ENCODE peak calls at places on chromosomes 13 and 19, in nine cellular contexts. Q, N, B, C, Z, I, D, G and L are unnamed samples.

GRCh38 chr13:82654851-82655517 is 1227.3 kb downstream of the SLITRK1 start:
- DNase-seq in B (peak), N (no peak), Z (peak), C (no peak), G (peak), I (peak), D (no peak), Q (peak), L (no peak)

GRCh38 chr13:34076943-34077703 is 259.2 kb downstream of the RFC3 start:
- DNase-seq in I (peak), Z (no peak), C (no peak), B (peak), N (no peak), Q (peak), D (no peak), G (no peak), L (peak)

GRCh38 chr19:47819841-47820244 is 1.9 kb upstream of the CRX start:
- DNase-seq in Q (no peak), D (no peak), G (no peak), I (no peak), N (no peak), Z (no peak), C (no peak), B (no peak), L (peak)

GRCh38 chr19:54928299-54928698 is 19.0 kb downstream of the NLRP7 start:
- DNase-seq in G (no peak), I (no peak), Z (no peak), Q (no peak), B (no peak), N (no peak), D (no peak), C (peak), L (no peak)

GRCh38 chr19:29287061-29287460 is 74.1 kb upstream of the UQCRFS1 start:
- DNase-seq in D (peak), N (no peak), B (no peak), G (peak), C (no peak), Z (no peak), I (no peak), Q (no peak), L (no peak)

GRCh38 chr13:63605962-63606361 is 2190.3 kb upstream of the PCDH20 start:
- DNase-seq in B (no peak), D (no peak), Q (no peak), C (no peak), N (no peak), I (no peak), G (no peak), Z (no peak), L (no peak)

GRCh38 chr19:35742121-35742724 is at the start of gene IGFLR1:
- DNase-seq in C (peak), Z (no peak), B (no peak), D (no peak), Q (no peak), N (peak), I (no peak), G (no peak), L (peak)

GRCh38 chr19:46373573-46374359 is 26.9 kb downstream of the PPP5C start:
- DNase-seq in Q (no peak), Z (peak), G (peak), C (no peak), I (peak), D (peak), B (no peak), N (no peak), L (no peak)

GRCh38 chr19:19461671-19462622 is 53.4 kb downstream of the TSSK6 start:
- DNase-seq in G (no peak), N (peak), Q (peak), I (peak), D (peak), C (peak), B (no peak), Z (no peak), L (no peak)

GRCh38 chr13:113364371-113364932 is 522 bp upstream of the GRTP1 start:
- DNase-seq in I (no peak), N (no peak), C (no peak), Z (no peak), B (no peak), Q (peak), D (peak), G (no peak), L (no peak)

GRCh38 chr19:30662211-30662861 is 290.2 kb downstream of the ZNF536 start:
- DNase-seq in Z (no peak), I (no peak), B (peak), C (no peak), N (no peak), D (peak), G (peak), Q (no peak), L (no peak)

GRCh38 chr19:2743099-2743498 is 3.3 kb upstream of the SLC39A3 start:
- DNase-seq in D (no peak), C (no peak), G (no peak), N (no peak), Z (no peak), Q (no peak), B (no peak), I (no peak), L (no peak)

GRCh38 chr13:42354246-42355117 is 82.5 kb downstream of the AKAP11 start:
- DNase-seq in B (peak), C (peak), Q (peak), D (no peak), I (peak), G (no peak), N (peak), Z (peak), L (peak)

GRCh38 chr19:10332158-10332964 is 968 bp downstream of the RAVER1 start:
- DNase-seq in D (no peak), N (no peak), Z (no peak), G (no peak), Q (no peak), C (no peak), B (no peak), I (no peak), L (no peak)
- H3K4me3 ChIP-seq in D (peak), N (peak), Z (peak), G (peak), Q (peak), C (peak), B (peak), I (peak), L (peak)

GRCh38 chr19:50334741-50335421 is 5.7 kb upstream of the KCNC3 start:
- DNase-seq in B (no peak), Q (no peak), N (no peak), G (no peak), D (peak), C (no peak), I (no peak), Z (no peak), L (no peak)

GRCh38 chr19:50333235-50333736 is 4.1 kb upstream of the KCNC3 start:
- DNase-seq in D (peak), C (peak), B (peak), Q (peak), I (peak), Z (peak), N (no peak), G (peak), L (peak)

GRCh38 chr19:50332264-50333038 is 3.3 kb upstream of the KCNC3 start:
- DNase-seq in Q (no peak), C (no peak), N (no peak), B (no peak), D (peak), Z (no peak), G (no peak), I (no peak), L (peak)

GRCh38 chr19:50332014-50332263 is 2.8 kb upstream of the KCNC3 start:
- DNase-seq in I (no peak), Q (no peak), C (no peak), D (no peak), G (no peak), B (no peak), Z (no peak), N (no peak), L (peak)

DNA sequence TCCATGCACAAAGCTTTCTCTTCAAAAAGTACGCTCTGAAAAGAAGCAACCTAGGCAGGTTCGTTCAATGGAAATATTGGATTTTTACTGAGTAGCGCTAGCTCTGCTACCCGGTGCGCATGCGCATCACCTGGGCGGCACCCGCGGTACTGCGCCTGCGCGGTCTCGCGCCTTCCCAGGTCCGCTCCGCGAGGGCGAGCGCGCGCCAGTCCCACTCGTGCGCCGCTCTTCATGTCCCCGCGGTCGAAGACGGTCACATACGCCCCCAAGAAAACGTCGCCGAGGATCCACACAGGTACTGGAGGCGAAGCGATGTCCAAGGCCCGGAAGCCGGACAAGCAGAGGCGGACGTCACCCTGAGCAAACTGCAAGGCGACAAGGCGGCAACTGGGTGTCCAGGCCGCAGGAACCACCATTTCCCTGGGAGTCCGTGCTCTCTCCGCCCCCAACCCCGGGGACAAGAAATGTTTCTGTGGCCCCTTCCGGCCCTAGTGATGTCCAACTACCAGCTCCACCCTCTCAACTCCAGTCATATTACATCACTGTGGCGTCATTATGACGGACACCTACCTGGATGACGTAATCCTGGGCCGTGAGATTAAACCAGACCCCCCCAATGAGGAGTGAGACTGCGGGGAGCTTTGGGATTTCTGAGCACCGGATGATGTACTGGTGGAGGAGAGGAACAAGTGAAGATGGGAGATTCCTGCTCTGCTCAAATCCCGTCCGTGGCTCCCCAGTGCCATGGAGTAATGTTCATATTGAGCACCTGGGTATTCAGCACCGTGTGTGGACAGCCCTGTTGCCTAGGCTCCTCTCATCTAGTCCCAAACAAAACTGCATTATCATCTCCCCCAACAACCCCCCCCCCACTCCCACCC is 4.8 kb upstream of the KCNC3 start:
- DNase-seq in N (peak), Q (peak), Z (peak), B (peak), I (no peak), G (peak), C (no peak), D (peak), L (peak)
- H3K4me3 ChIP-seq in N (peak), Q (peak), Z (peak), B (peak), I (peak), G (peak), C (peak), D (peak), L (peak)

DNA sequence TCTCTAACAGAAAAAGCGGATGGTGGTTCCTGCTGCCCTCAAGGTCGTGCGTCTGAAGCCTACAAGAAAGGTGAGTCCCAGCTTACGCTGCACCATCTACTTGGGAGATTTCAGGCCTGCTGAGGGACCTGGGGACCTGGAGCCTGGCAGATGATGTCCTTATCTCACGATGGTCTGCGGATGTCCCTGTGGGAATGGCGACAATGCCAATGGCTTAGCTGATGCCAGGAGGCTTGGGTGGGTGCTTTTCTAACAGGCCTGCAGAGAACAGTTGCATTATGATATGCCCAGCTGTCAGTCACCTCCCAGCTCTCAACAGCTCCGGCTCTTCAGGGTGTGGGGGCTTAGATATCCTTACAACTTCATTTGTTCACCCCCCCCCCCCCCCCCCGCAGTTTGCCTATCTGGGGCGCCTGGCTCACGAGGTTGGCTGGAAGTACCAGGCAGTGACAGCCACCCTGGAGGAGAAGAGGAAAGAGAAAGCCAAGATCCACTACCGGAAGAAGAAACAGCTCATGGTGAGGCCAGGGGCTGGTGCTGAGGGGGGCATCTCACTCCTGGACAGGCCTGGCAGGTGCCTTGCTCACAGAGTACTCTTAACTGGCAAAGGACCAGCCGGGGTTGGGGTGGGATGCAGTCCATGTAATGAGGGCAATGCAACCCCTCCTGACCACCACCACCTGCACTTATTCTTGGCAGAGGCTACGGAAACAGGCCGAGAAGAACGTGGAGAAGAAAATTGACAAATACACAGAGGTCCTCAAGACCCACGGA is 3.8 kb downstream of the RPL13A start:
- DNase-seq in Z (no peak), I (no peak), N (no peak), D (no peak), C (no peak), G (no peak), Q (no peak), B (no peak), L (no peak)
- H3K4me3 ChIP-seq in Z (no peak), I (no peak), N (no peak), D (no peak), C (no peak), G (no peak), Q (no peak), B (no peak), L (no peak)

GRCh38 chr13:74574964-74575728 is 440.9 kb upstream of the KLF12 start:
- DNase-seq in N (no peak), C (no peak), D (no peak), G (no peak), Z (no peak), B (no peak), I (no peak), Q (peak), L (no peak)
- H3K4me3 ChIP-seq in N (peak), C (peak), D (no peak), G (no peak), Z (no peak), B (peak), I (peak), Q (peak), L (no peak)

GRCh38 chr19:39413903-39414608 is 1.6 kb downstream of the PLEKHG2 start:
- DNase-seq in B (no peak), N (no peak), G (peak), I (no peak), Z (no peak), C (no peak), D (peak), Q (no peak), L (no peak)

GRCh38 chr19:39413269-39413902 is 917 bp downstream of the PLEKHG2 start:
- DNase-seq in Z (no peak), N (no peak), Q (peak), D (peak), B (no peak), G (peak), I (peak), C (peak), L (peak)

GRCh38 chr19:39416626-39417120 is 4.2 kb downstream of the PLEKHG2 start:
- DNase-seq in C (no peak), Z (no peak), N (no peak), G (no peak), B (no peak), Q (no peak), D (no peak), I (no peak), L (no peak)

GRCh38 chr19:39416152-39416551 is 3.7 kb downstream of the PLEKHG2 start:
- DNase-seq in G (no peak), B (no peak), D (no peak), N (no peak), Z (no peak), C (no peak), I (no peak), Q (no peak), L (no peak)

DNA sequence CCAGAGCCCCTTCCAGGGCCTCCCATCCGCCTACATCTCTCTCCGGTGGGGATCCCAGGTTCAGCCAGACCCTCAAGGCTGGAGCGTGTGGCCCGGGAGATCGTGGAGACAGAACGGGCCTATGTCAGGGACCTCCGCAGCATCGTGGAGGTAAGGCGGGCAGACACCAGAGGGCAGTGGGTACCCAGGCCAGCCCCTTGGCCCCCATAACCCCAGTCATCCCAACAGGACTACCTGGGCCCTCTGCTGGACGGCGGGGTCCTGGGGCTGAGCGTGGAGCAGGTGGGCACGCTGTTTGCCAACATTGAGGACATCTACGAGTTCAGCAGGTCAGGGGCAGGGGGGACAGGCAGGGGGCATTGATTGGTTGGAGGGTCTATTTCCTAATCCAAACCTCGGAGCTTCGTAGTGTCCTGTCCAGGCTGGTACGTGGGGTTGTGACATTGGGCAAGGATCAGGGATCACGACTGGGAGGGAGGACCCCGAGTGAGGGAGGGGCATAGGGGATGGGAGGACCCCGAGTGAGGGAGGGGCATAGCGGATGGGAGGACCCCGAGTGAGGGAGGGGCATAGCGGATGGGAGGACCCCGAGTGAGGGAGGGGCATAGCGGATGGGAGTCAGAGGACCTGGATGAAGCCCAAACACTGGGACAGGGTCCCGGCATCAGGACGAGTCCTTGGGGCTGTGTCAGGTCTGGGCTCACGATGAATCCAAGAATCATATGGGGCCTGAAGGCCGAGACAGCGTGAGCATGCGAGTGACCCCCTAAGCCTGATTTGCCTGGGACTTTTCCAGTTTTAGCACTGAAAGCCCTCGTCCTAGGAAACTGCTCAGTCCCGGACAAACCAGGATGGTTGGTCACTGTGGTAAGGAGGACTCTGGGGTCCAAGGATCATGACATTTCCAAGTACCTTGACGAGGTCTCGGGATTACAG is 2.9 kb downstream of the PLEKHG2 start:
- DNase-seq in C (no peak), D (no peak), G (no peak), Q (no peak), I (no peak), N (no peak), B (no peak), Z (no peak), L (no peak)
- H3K4me3 ChIP-seq in C (no peak), D (no peak), G (no peak), Q (no peak), I (peak), N (no peak), B (peak), Z (no peak), L (no peak)

GRCh38 chr19:33580026-33580644 is 41.6 kb upstream of the CHST8 start:
- DNase-seq in Z (peak), D (peak), N (no peak), C (no peak), B (no peak), G (peak), Q (no peak), I (no peak), L (no peak)

GRCh38 chr19:33578697-33579096 is 43.1 kb upstream of the CHST8 start:
- DNase-seq in Q (no peak), Z (no peak), I (no peak), G (peak), N (no peak), D (no peak), C (no peak), B (no peak), L (no peak)

GRCh38 chr19:33577947-33578346 is 43.8 kb upstream of the CHST8 start:
- DNase-seq in Q (no peak), Z (no peak), G (peak), C (no peak), N (no peak), I (no peak), B (no peak), D (no peak), L (no peak)

GRCh38 chr19:33569822-33570221 is 48.2 kb upstream of the PEPD start:
- DNase-seq in N (no peak), D (no peak), B (no peak), G (no peak), Q (no peak), C (no peak), Z (no peak), I (peak), L (no peak)

DNA sequence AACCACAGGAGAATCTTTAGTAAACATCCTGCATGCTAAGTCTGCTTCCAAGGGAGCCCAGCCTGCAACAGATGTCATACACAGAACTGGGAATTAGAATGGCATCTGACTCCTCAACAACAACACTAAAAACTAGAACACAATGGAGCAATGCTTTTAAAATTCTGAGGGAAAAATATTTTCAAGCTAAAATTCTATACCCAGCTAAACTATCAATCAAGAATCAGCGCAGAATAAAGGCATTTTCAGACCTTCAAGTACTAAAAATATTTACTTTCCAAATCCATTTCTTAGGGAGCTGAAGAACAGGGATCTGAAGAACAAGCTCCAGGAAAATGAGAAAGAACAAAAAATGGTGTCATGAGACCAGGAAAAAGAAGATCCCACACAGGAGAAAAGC is 46.9 kb upstream of the CHST8 start:
- DNase-seq in Z (no peak), G (no peak), D (no peak), Q (no peak), N (no peak), I (no peak), B (no peak), C (no peak), L (no peak)
- H3K4me3 ChIP-seq in Z (no peak), G (no peak), D (no peak), Q (no peak), N (no peak), I (no peak), B (no peak), C (no peak), L (no peak)

GRCh38 chr13:30394798-30395191 is 27.5 kb upstream of the UBE2L5 start:
- DNase-seq in D (no peak), C (peak), N (peak), I (peak), B (no peak), Z (no peak), G (no peak), Q (no peak), L (peak)
- H3K4me3 ChIP-seq in D (peak), C (peak), N (peak), I (peak), B (peak), Z (peak), G (peak), Q (peak), L (peak)

GRCh38 chr19:40442328-40443130 is 1.6 kb downstream of the SERTAD3 start:
- DNase-seq in Z (no peak), B (no peak), G (no peak), D (no peak), C (no peak), Q (no peak), N (no peak), I (no peak), L (peak)

GRCh38 chr19:40443131-40443929 is 805 bp downstream of the SERTAD3 start:
- DNase-seq in C (peak), B (peak), I (peak), Z (peak), G (peak), Q (peak), D (peak), N (peak), L (peak)

GRCh38 chr19:40443930-40444180 is 280 bp downstream of the SERTAD3 start:
- DNase-seq in C (no peak), Z (no peak), N (no peak), B (no peak), D (no peak), Q (no peak), I (peak), G (no peak), L (no peak)

GRCh38 chr19:40444181-40445005 is at the start of gene SERTAD3:
- DNase-seq in Q (peak), D (peak), C (peak), B (peak), Z (peak), N (peak), I (peak), G (peak), L (peak)

GRCh38 chr19:40441719-40442253 is 2.3 kb downstream of the SERTAD3 start:
- DNase-seq in G (no peak), Q (no peak), I (no peak), C (no peak), D (no peak), Z (no peak), N (no peak), B (no peak), L (no peak)
- H3K4me3 ChIP-seq in G (no peak), Q (no peak), I (peak), C (peak), D (no peak), Z (peak), N (no peak), B (no peak), L (no peak)